ENCODE peak calls at places on chromosomes 4 and X, in five cellular contexts. L is hepatocyte, T is mammary epithelial cell, O is mesenchymal stem cell, R is suprapubic skin. V is an unnamed sample.
A peak's percentile ranks its signal among the peaks of the same experiment; 100 is the strongest.

GRCh38 chr4:79652726-79653125 is 244.7 kb upstream of the GK2 start:
- DNase-seq in L (no peak), T (no peak), O (peak; percentile 1), R (no peak), V (no peak)

GRCh38 chr4:68082758-68083157 is 46.9 kb downstream of the TMPRSS11F start:
- DNase-seq in L (no peak), T (no peak), O (no peak), R (no peak), V (no peak)

GRCh38 chr4:121927948-121928347 is 23.9 kb downstream of the TRPC3 start:
- DNase-seq in L (no peak), T (no peak), O (no peak), R (no peak), V (no peak)

GRCh38 chr4:120049732-120050494 is 16.7 kb downstream of the MAD2L1 start:
- DNase-seq in L (peak; percentile 88), T (peak; percentile 61), O (peak; percentile 92), R (peak; percentile 86), V (peak; percentile 85)

GRCh38 chr4:83783179-83783578 is 247.3 kb downstream of the GPAT3 start:
- DNase-seq in L (no peak), T (no peak), O (no peak), R (no peak), V (no peak)

GRCh38 chrX:27915617-27916016 is 65.6 kb downstream of the DCAF8L1 start:
- DNase-seq in L (no peak), T (no peak), O (peak; percentile 7), R (no peak), V (no peak)

GRCh38 chr4:119044919-119045318 is 90.7 kb upstream of the MYOZ2 start:
- DNase-seq in L (no peak), T (no peak), O (no peak), R (no peak), V (no peak)

GRCh38 chr4:98474408-98474844 is 184.0 kb downstream of the TSPAN5 start:
- DNase-seq in L (no peak), T (peak; percentile 76), O (peak; percentile 68), R (no peak), V (no peak)

GRCh38 chrX:77785746-77786548 is at the start of gene ATRX:
- DNase-seq in L (peak; percentile 85), T (peak; percentile 66), O (peak; percentile 87), R (peak; percentile 84), V (peak; percentile 81)

GRCh38 chr4:21097865-21098264 is 397.6 kb downstream of the PACRGL start:
- DNase-seq in L (no peak), T (no peak), O (no peak), R (no peak), V (no peak)

GRCh38 chr4:81472249-81473085 is 760 bp upstream of the RASGEF1B start:
- DNase-seq in L (peak; percentile 69), T (no peak), O (peak; percentile 44), R (no peak), V (peak; percentile 79)

GRCh38 chrX:118271770-118272169 is 74.1 kb upstream of the WDR44 start:
- DNase-seq in L (no peak), T (no peak), O (no peak), R (no peak), V (no peak)

GRCh38 chr4:31351695-31352094 is 631.5 kb downstream of the PCDH7 start:
- DNase-seq in L (no peak), T (no peak), O (no peak), R (no peak), V (no peak)

GRCh38 chr4:6908397-6909112 is 1.1 kb upstream of the TBC1D14 start:
- DNase-seq in L (no peak), T (no peak), O (peak; percentile 62), R (no peak), V (no peak)

GRCh38 chr4:124948976-124949597 is 236.6 kb upstream of the ANKRD50 start:
- DNase-seq in L (no peak), T (peak; percentile 32), O (no peak), R (no peak), V (no peak)

GRCh38 chr4:156773648-156774357 is 197.8 kb downstream of the PDGFC start:
- DNase-seq in L (no peak), T (peak; percentile 39), O (no peak), R (no peak), V (no peak)

GRCh38 chrX:115702982-115703381 is 142.0 kb downstream of the PLS3 start:
- DNase-seq in L (no peak), T (no peak), O (no peak), R (no peak), V (no peak)
- H3K27ac ChIP-seq in L (no peak overlapping the region), T (no peak overlapping the region), O (no peak overlapping the region), R (no peak overlapping the region), V (no peak overlapping the region)

GRCh38 chrX:55907968-55908607 is 190.5 kb downstream of the RRAGB start:
- DNase-seq in L (peak; percentile 84), T (peak; percentile 33), O (peak; percentile 61), R (no peak), V (peak; percentile 69)
- H3K27ac ChIP-seq in L (peak overlapping the region; percentile 85), T (no peak overlapping the region), O (peak overlapping the region; percentile 65), R (peak overlapping the region; percentile 54), V (peak overlapping the region; percentile 23)

DNA sequence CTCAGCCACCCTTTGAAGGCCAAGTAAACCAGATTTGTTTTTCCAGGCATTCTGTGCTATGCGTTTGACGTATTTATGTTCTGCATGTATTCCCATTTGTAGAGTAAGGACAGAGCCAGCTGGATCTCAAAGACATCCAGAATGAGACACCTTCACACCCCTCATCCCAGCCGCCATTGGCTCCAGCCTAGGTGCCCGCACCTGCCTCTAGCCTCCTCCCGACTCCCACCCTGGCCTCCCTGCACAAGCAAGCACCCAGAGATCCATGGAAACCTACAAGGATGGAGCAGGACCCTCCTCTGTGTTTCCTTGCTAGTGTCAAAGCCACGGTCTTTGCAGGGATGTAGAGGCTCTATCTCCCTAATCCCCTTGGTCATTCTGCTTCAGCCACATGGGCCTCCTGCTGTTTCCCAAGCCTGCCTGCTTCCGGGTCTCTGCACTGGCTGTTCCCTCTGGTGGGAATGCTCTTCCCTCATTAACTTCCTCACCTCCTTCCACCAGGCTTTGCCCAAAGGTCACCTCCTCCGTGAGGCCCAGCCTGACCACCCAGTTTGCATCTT is 56.7 kb downstream of the ABLIM2 start:
- DNase-seq in L (no peak), T (no peak), O (no peak), R (no peak), V (no peak)
- H3K27ac ChIP-seq in L (peak overlapping the region; percentile 31), T (no peak overlapping the region), O (no peak overlapping the region), R (peak overlapping the region; percentile 48), V (no peak overlapping the region)

DNA sequence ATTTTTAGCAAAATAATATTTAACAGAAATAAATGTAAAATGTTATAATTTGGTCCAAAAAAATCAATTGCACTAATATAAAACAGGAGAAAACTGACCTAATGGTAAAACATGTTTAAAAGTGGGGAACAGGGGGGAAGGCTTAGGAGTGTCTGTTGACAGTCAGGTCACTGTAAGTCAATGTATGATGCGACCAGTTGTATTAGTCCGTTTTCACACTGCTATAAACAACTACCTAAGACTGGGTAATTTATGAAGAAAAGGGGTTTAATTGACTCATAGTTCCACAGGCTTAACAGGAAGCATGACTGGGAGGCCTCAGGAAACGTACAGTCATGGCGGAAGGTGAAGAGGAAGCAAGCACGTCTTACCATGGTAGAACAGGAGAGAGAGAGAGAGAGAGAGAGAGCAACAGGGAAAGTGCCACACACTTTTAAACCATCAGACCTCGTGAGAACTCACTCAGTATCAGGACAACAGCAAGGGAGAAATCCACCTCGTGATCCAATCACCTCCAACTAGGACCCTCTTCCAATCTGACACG is 13.0 kb upstream of the PLAC1 start:
- DNase-seq in L (no peak), T (no peak), O (peak; percentile 65), R (no peak), V (no peak)
- H3K27ac ChIP-seq in L (no peak overlapping the region), T (no peak overlapping the region), O (no peak overlapping the region), R (no peak overlapping the region), V (no peak overlapping the region)

DNA sequence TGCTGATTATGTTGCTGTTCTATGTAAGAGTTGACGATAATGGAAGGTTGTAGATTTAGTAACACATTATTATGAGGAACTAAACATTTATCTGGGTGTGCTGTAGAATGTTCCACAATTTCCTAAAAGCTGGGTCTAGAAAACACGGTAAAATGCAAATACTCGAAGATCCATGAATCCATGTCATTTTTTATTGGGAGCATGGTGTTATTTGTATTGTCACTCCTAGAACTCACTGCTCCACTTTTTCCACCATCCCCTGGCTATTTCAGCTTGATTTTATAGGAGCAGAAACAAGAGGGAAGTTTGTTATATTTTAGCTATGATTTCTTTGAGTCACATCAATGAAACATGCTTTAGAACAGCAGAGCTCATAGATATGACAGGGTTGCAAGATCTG is 155.0 kb upstream of the ANK2 start:
- DNase-seq in L (no peak), T (no peak), O (no peak), R (no peak), V (no peak)
- H3K27ac ChIP-seq in L (no peak overlapping the region), T (no peak overlapping the region), O (no peak overlapping the region), R (no peak overlapping the region), V (no peak overlapping the region)

GRCh38 chrX:11349661-11350337 is 56.6 kb downstream of the AMELX start:
- DNase-seq in L (no peak), T (no peak), O (no peak), R (no peak), V (no peak)

GRCh38 chrX:11349020-11349419 is 55.8 kb downstream of the AMELX start:
- DNase-seq in L (no peak), T (no peak), O (no peak), R (no peak), V (no peak)

GRCh38 chrX:11355259-11355909 is 62.2 kb downstream of the AMELX start:
- DNase-seq in L (no peak), T (no peak), O (no peak), R (no peak), V (no peak)

GRCh38 chrX:11352296-11352741 is 59.1 kb downstream of the AMELX start:
- DNase-seq in L (no peak), T (no peak), O (no peak), R (no peak), V (no peak)

DNA sequence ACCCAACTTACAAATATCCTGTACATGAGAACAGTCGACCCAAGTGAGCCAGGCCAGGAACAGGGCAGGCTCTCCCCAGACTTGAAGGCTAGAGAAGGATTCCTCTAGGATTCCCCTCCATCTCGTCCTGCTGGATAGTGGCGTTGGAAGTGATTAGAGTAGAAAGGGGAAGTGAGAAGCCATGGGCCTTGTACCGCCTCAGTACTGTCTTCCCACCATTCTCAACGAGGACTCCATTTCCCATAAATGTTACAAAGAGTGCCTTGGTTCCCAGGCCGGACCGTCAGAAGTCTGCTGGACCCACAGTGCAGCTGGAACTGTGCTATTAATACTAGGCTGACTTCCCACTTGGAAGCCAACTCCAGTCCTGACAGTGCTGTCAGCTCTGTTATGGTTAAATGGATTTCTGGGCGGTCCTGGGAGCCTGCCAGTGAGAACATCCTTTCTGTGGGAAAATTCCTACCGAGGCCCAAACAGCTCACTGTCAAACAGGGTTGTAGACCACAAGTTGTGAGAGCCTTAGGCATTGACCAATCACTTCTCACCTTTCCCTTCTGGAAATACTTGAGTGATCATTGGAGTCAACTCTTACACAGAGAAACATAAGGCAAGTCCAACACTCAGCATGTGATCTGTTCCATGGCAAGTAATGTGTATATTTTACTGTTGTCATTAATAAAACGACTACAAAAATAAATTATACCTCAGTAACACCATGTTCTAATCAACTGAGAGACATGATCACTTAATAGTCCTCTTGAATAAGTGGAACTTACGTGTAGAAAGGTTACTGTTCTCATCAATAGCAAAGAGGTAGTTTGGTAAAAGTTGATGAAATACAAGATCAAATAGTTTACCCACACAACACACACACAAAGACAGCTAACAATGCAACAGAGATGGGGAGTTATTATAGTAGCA is 58.4 kb downstream of the AMELX start:
- DNase-seq in L (no peak), T (peak; percentile 9), O (peak; percentile 92), R (peak; percentile 55), V (peak; percentile 76)
- H3K27ac ChIP-seq in L (peak overlapping the region; percentile 52), T (no peak overlapping the region), O (no peak overlapping the region), R (peak overlapping the region; percentile 67), V (peak overlapping the region; percentile 77)

V was measured in coronary artery.